ENCODE peak calls at places on chromosomes 2 and 18, in eight cellular contexts. Y is body of pancreas, Z is HepG2, V is esophagus squamous epithelium, A is transverse colon, H is prostate gland, W is A549, D is IMR-90. O is an unnamed sample.

GRCh38 chr18:1585881-1586488 is 681.3 kb downstream of the ADCYAP1 start:
- DNase-seq in Y (no peak), Z (peak), V (no peak), A (no peak), H (no peak), W (peak), D (peak), O (no peak)

GRCh38 chr2:224645722-224646121 is 60.6 kb upstream of the CUL3 start:
- DNase-seq in Y (no peak), Z (no peak), V (no peak), A (peak), H (no peak), W (no peak), D (no peak), O (no peak)

GRCh38 chr2:171882095-171882769 is 11.8 kb downstream of the SLC25A12 start:
- DNase-seq in Y (no peak), Z (no peak), V (no peak), A (no peak), H (no peak), W (no peak), D (peak), O (no peak)

GRCh38 chr2:39494784-39495251 is 57.7 kb upstream of the MAP4K3 start:
- DNase-seq in Y (no peak), Z (no peak), V (no peak), A (no peak), H (no peak), W (peak), D (peak), O (no peak)

GRCh38 chr2:128519517-128520215 is 201.0 kb upstream of the HS6ST1 start:
- DNase-seq in Y (no peak), Z (no peak), V (no peak), A (no peak), H (no peak), W (no peak), D (no peak), O (no peak)

GRCh38 chr2:190578158-190579057 is 43.9 kb upstream of the NEMP2 start:
- DNase-seq in Y (peak), Z (peak), V (no peak), A (peak), H (peak), W (peak), D (no peak), O (no peak)

GRCh38 chr18:54191352-54191751 is 33.1 kb downstream of the MBD2 start:
- DNase-seq in Y (no peak), Z (no peak), V (no peak), A (no peak), H (no peak), W (no peak), D (no peak), O (no peak)

GRCh38 chr2:71923887-71924533 is 223.7 kb downstream of the CYP26B1 start:
- DNase-seq in Y (peak), Z (peak), V (peak), A (peak), H (peak), W (peak), D (peak), O (no peak)

GRCh38 chr2:148565272-148565894 is 79.2 kb upstream of the EPC2 start:
- DNase-seq in Y (no peak), Z (no peak), V (no peak), A (no peak), H (no peak), W (no peak), D (no peak), O (no peak)

GRCh38 chr18:39845673-39846072 is 2109.4 kb upstream of the PIK3C3 start:
- DNase-seq in Y (no peak), Z (no peak), V (no peak), A (no peak), H (no peak), W (no peak), D (no peak), O (no peak)
- TF ChIP-seq POLR2A in Y (no peak), Z (no peak), V (no peak), A (no peak), H (no peak), W (no peak), D (no peak), O (no peak)

GRCh38 chr18:56489901-56490300 is 148.5 kb downstream of the TXNL1 start:
- DNase-seq in Y (peak), Z (no peak), V (no peak), A (no peak), H (no peak), W (no peak), D (no peak), O (no peak)
- H3K4me3 ChIP-seq in Y (no peak), Z (no peak), V (no peak), A (no peak), H (no peak), W (no peak), D (no peak), O (no peak)

GRCh38 chr2:240138275-240138984 is 2.0 kb downstream of the OTOS start:
- DNase-seq in Y (no peak), Z (no peak), V (no peak), A (no peak), H (no peak), W (no peak), D (peak), O (peak)

GRCh38 chr2:240140511-240140910 is at the start of gene OTOS:
- DNase-seq in Y (no peak), Z (no peak), V (no peak), A (no peak), H (no peak), W (no peak), D (no peak), O (no peak)

GRCh38 chr2:240139011-240139441 is 1.4 kb downstream of the OTOS start:
- DNase-seq in Y (no peak), Z (no peak), V (no peak), A (no peak), H (no peak), W (no peak), D (no peak), O (no peak)

GRCh38 chr2:240140920-240141319 is 462 bp upstream of the OTOS start:
- DNase-seq in Y (no peak), Z (no peak), V (no peak), A (no peak), H (no peak), W (no peak), D (no peak), O (no peak)

GRCh38 chr2:240139666-240140393 is 628 bp downstream of the OTOS start:
- DNase-seq in Y (no peak), Z (no peak), V (no peak), A (no peak), H (no peak), W (no peak), D (no peak), O (no peak)
- TF ChIP-seq POLR2A in Y (no peak), Z (no peak), V (no peak), A (no peak), H (no peak), W (no peak), D (no peak), O (no peak)

DNA sequence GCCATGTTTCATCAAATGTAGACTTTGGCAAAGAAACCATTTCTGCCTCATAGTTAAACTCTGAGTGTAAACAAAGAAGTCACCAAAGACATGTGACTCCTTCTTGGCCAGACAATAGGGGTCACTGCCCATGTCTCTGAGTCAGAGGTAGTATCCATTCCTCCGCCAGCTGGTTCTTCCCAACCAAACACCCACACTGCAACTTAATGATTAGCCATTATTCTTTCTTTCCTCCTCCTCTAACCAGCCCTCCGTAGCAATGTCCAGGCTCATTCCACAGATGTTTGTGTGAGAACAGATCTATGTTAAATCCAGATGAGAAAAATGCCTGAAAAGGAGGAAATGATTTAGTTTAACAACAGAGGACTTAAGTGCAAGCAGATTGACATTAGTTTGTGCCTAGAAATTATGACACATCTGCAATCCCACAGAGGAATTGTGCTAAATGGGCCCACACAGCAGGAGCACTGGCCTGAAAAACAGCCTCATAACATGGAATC is 127.9 kb upstream of the SH3BP4 start:
- DNase-seq in Y (peak), Z (peak), V (no peak), A (no peak), H (no peak), W (peak), D (peak), O (peak)
- H3K4me3 ChIP-seq in Y (no peak), Z (peak), V (no peak), A (no peak), H (no peak), W (no peak), D (no peak), O (no peak)

DNA sequence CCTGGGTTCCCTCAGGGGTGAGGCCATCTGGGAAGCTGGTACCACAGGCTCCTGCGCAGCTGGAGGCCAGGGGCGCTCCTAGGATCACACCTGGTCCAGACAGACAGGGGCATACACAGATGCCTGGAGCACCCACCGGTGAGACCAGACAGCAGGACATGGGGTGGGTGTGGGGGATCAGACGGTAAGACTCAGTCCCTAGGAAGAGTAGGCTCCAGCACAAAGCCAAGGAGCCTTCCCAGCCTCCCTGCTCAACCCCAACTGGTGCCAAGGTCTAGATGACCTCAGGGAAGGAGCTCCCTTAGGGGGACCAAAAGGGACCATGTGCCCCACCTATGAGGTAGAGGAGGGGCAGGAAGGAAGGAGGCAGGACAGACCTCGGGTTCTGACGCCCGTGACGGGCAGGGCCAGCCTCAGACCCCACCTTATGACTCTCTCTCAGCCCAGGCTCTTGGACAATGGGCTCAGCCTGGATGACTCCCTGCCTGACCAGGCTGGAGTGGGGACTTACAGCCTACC is 632 bp downstream of the ASTL start:
- DNase-seq in Y (no peak), Z (no peak), V (no peak), A (no peak), H (no peak), W (no peak), D (no peak), O (no peak)
- TF ChIP-seq POLR2A in Y (no peak), Z (no peak), V (no peak), A (no peak), H (no peak), W (no peak), D (peak), O (no peak)

GRCh38 chr18:11751305-11752115 is 62.4 kb downstream of the GNAL start:
- DNase-seq in Y (no peak), Z (no peak), V (no peak), A (no peak), H (no peak), W (no peak), D (no peak), O (no peak)
- H3K4me3 ChIP-seq in Y (no peak), Z (no peak), V (peak), A (no peak), H (peak), W (peak), D (no peak), O (peak)

GRCh38 chr18:79708412-79708811 is 28.8 kb downstream of the CTDP1 start:
- DNase-seq in Y (no peak), Z (no peak), V (no peak), A (no peak), H (no peak), W (no peak), D (no peak), O (no peak)
- TF ChIP-seq POLR2A in Y (no peak), Z (no peak), V (no peak), A (no peak), H (no peak), W (no peak), D (no peak), O (no peak)

DNA sequence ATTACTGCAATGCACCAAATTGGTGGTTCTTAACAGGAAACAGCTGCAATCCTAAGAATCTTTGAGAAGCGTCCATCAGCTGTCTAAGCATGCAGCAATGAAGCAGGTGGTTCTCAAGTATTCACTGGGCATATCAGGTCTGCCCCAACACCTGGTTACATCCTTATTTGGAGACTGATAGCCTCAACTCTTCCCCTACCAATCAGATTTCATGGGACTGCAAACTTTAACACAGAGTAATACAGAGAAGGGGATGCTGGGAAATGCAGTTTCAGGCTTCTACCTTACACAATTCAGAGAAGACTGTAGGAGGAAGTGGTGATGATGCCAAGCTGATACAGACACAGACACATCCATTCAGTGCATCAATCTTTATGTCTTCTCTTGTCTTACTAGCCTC is 240.5 kb downstream of the BCL2 start:
- DNase-seq in Y (no peak), Z (no peak), V (no peak), A (no peak), H (no peak), W (no peak), D (no peak), O (no peak)
- H3K4me3 ChIP-seq in Y (no peak), Z (no peak), V (no peak), A (no peak), H (no peak), W (no peak), D (no peak), O (no peak)

DNA sequence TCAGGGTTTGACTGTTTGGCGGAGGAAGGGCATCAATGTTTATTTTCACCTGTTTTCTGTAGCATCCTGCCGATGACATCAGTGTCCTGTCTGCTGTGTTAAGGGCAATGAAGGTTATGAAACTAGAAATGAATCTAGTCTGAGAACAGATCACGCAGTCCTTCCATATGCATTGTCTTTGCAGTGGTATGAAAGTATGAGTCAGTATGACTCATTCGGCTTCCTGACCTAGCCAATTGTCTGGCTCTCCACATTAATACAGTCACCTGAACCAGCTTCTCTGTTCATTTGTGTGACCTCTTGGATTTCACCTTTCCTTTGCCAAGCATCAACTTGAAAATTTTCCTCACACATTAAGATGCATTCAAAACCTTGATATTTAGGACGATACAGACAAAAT is 353.8 kb downstream of the RND3 start:
- DNase-seq in Y (peak), Z (peak), V (no peak), A (no peak), H (no peak), W (peak), D (peak), O (no peak)
- TF ChIP-seq POLR2A in Y (no peak), Z (no peak), V (no peak), A (no peak), H (no peak), W (no peak), D (no peak), O (no peak)

GRCh38 chr18:32468147-32468845 is 2.4 kb downstream of the GAREM1 start:
- DNase-seq in Y (no peak), Z (no peak), V (no peak), A (no peak), H (no peak), W (no peak), D (no peak), O (no peak)
- H3K4me3 ChIP-seq in Y (no peak), Z (no peak), V (peak), A (peak), H (peak), W (no peak), D (no peak), O (no peak)

O was measured in lower leg skin.